ENCODE peak calls at places on chromosome 2, in nine cellular contexts. I is GM23248; Y is CD8-positive, alpha-beta memory T cell; M is Peyer's patch; H is ovary; C is neural progenitor cell; K is effector memory CD4-positive, alpha-beta T cell; V is neuronal stem cell; S is SJSA1. N is an unnamed sample. For H3K36me3, the result is how much of the 10 kb centered on the place peaks cover.

GRCh38 chr2:12844511-12844910 is 127.8 kb downstream of the TRIB2 start:
- DNase-seq in I (peak), Y (no peak), M (no peak), H (no peak), C (peak), K (no peak), V (no peak), S (no peak), N (no peak)

GRCh38 chr2:201171259-201171814 is 11.6 kb upstream of the CASP10 start:
- DNase-seq in I (no peak), Y (no peak), M (no peak), H (no peak), C (no peak), K (no peak), V (no peak), S (no peak), N (no peak)

GRCh38 chr2:191692502-191693115 is 14.7 kb downstream of the NABP1 start:
- DNase-seq in I (peak), Y (no peak), M (no peak), H (no peak), C (no peak), K (no peak), V (no peak), S (no peak), N (no peak)

GRCh38 chr2:155062250-155062985 is 363.9 kb downstream of the KCNJ3 start:
- DNase-seq in I (no peak), Y (no peak), M (no peak), H (no peak), C (no peak), K (no peak), V (no peak), S (no peak), N (no peak)

GRCh38 chr2:170084820-170085475 is 93.0 kb upstream of the MYO3B start:
- DNase-seq in I (no peak), Y (no peak), M (no peak), H (no peak), C (no peak), K (no peak), V (no peak), S (no peak), N (no peak)

GRCh38 chr2:200373973-200374416 is 67.5 kb downstream of the SPATS2L start:
- DNase-seq in I (no peak), Y (peak), M (peak), H (no peak), C (no peak), K (peak), V (no peak), S (no peak), N (no peak)

GRCh38 chr2:51711761-51712160 is 679.8 kb upstream of the NRXN1 start:
- DNase-seq in I (no peak), Y (no peak), M (no peak), H (no peak), C (no peak), K (no peak), V (no peak), S (no peak), N (no peak)

GRCh38 chr2:178499640-178500039 is 19.4 kb downstream of the PLEKHA3 start:
- DNase-seq in I (no peak), Y (no peak), M (no peak), H (no peak), C (no peak), K (no peak), V (no peak), S (no peak), N (no peak)

GRCh38 chr2:217360781-217361485 is 501.1 kb upstream of the TNP1 start:
- DNase-seq in I (peak), Y (no peak), M (no peak), H (peak), C (no peak), K (no peak), V (no peak), S (peak), N (no peak)

GRCh38 chr2:128366746-128367511 is 48.3 kb upstream of the HS6ST1 start:
- DNase-seq in I (no peak), Y (no peak), M (peak), H (no peak), C (no peak), K (no peak), V (no peak), S (no peak), N (no peak)

GRCh38 chr2:169141713-169142352 is 72.5 kb downstream of the DHRS9 start:
- DNase-seq in I (peak), Y (peak), M (peak), H (no peak), C (peak), K (peak), V (peak), S (peak), N (peak)

GRCh38 chr2:805664-806063 is 128.5 kb upstream of the TMEM18 start:
- DNase-seq in I (no peak), Y (no peak), M (no peak), H (no peak), C (no peak), K (no peak), V (no peak), S (no peak), N (no peak)

GRCh38 chr2:810397-810796 is 133.2 kb upstream of the TMEM18 start:
- DNase-seq in I (no peak), Y (no peak), M (no peak), H (no peak), C (no peak), K (no peak), V (no peak), S (no peak), N (no peak)

DNA sequence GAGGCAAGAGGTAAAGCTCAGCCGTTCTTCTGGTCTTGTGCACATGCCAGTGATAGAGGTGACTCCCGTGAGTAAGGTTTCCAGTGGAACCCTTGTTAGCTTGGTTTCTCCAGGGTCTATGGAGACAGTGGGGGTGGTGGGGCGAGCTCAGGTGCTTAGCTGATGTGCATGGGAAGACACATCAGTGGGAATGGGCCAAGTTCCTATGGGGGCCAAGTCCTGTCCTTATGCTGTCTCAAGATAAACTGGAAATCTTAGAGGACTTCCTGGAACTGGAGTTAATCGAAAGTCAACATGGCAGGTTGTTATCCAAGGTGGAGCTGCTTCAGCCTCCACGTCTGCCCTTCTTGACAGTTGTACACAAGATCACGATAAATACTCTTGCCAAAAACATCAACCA is 130.1 kb upstream of the TMEM18 start:
- DNase-seq in I (no peak), Y (no peak), M (no peak), H (no peak), C (no peak), K (no peak), V (no peak), S (no peak), N (no peak)
- H3K4me3 ChIP-seq in I (no peak), Y (no peak), M (no peak), H (no peak), C (no peak), K (no peak), V (no peak), S (no peak), N (no peak)

GRCh38 chr2:10048501-10049171 is 5.3 kb downstream of the KLF11 start:
- DNase-seq in I (peak), Y (peak), M (no peak), H (no peak), C (peak), K (no peak), V (no peak), S (peak), N (no peak)
- H3K36me3 ChIP-seq in I (under half), Y (under half), M (under half), H (under half), C (under half), K (under half), V (under half), S (half or more), N (half or more)

DNA sequence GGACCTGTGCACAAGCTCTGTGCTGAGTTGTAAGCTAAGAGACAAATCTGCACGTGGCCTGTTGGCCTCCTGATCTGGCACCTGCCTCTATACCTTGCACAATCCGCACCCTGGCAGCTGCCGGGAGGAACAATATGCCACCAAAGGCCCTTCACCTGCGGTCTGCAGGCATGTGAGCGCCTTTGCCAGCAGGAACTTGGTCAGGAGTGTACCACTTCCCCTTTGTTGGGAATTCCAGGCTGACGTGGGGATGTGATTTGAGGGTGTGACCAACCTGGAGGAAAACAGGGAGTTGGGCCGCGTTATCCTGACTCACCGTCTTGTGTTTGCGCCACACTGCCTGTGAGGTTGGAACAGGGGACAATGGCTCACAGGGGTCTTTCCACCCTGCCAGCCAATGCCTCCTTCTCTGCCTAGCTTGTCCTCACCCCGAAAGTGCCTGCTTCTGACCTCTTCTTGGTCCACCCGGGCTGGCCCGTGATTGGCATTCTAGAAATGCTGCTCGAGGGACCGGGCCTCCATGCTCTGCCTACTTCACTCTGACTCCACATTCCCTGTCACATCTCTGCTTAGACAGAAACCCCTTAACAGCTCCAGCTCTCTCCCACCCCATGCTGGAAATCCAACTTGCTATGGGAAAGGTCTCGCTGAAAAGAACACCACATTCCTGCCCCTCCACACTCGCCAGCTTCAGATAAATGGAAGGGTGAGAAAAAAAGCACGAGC is 67.1 kb upstream of the MAP4K4 start:
- DNase-seq in I (no peak), Y (no peak), M (no peak), H (no peak), C (no peak), K (no peak), V (no peak), S (no peak), N (no peak)
- H3K27ac ChIP-seq in I (no peak), Y (no peak), M (no peak), H (no peak), C (no peak), K (no peak), V (no peak), S (no peak), N (no peak)

GRCh38 chr2:85606116-85606455 is 3.6 kb upstream of the TMEM150A start:
- DNase-seq in I (no peak), Y (no peak), M (no peak), H (no peak), C (no peak), K (no peak), V (no peak), S (no peak), N (no peak)
- H3K4me3 ChIP-seq in I (peak), Y (no peak), M (no peak), H (no peak), C (no peak), K (no peak), V (no peak), S (no peak), N (no peak)

GRCh38 chr2:208252766-208253492 is 1.9 kb downstream of the IDH1 start:
- DNase-seq in I (peak), Y (no peak), M (no peak), H (no peak), C (no peak), K (no peak), V (no peak), S (no peak), N (no peak)

GRCh38 chr2:208248601-208249000 is 6.3 kb downstream of the IDH1 start:
- DNase-seq in I (no peak), Y (no peak), M (no peak), H (no peak), C (no peak), K (no peak), V (no peak), S (no peak), N (no peak)

GRCh38 chr2:208249241-208249640 is 5.6 kb downstream of the IDH1 start:
- DNase-seq in I (no peak), Y (no peak), M (no peak), H (no peak), C (no peak), K (no peak), V (no peak), S (no peak), N (no peak)

GRCh38 chr2:208251098-208251497 is 3.8 kb downstream of the IDH1 start:
- DNase-seq in I (no peak), Y (no peak), M (no peak), H (no peak), C (no peak), K (no peak), V (no peak), S (no peak), N (no peak)

GRCh38 chr2:208250401-208250800 is 4.5 kb downstream of the IDH1 start:
- DNase-seq in I (peak), Y (no peak), M (no peak), H (no peak), C (no peak), K (no peak), V (no peak), S (no peak), N (no peak)
- H3K36me3 ChIP-seq in I (under half), Y (under half), M (under half), H (under half), C (under half), K (under half), V (under half), S (under half), N (under half)

GRCh38 chr2:160165095-160165494 is 35.0 kb downstream of the ITGB6 start:
- DNase-seq in I (no peak), Y (no peak), M (no peak), H (no peak), C (no peak), K (no peak), V (no peak), S (no peak), N (no peak)

GRCh38 chr2:160169401-160169918 is 30.6 kb downstream of the ITGB6 start:
- DNase-seq in I (no peak), Y (no peak), M (no peak), H (no peak), C (no peak), K (no peak), V (no peak), S (no peak), N (no peak)

GRCh38 chr2:160168878-160169277 is 31.2 kb downstream of the ITGB6 start:
- DNase-seq in I (no peak), Y (no peak), M (no peak), H (no peak), C (no peak), K (no peak), V (no peak), S (no peak), N (no peak)

GRCh38 chr2:160167089-160167488 is 33.0 kb downstream of the ITGB6 start:
- DNase-seq in I (peak), Y (no peak), M (no peak), H (no peak), C (no peak), K (no peak), V (no peak), S (no peak), N (no peak)

DNA sequence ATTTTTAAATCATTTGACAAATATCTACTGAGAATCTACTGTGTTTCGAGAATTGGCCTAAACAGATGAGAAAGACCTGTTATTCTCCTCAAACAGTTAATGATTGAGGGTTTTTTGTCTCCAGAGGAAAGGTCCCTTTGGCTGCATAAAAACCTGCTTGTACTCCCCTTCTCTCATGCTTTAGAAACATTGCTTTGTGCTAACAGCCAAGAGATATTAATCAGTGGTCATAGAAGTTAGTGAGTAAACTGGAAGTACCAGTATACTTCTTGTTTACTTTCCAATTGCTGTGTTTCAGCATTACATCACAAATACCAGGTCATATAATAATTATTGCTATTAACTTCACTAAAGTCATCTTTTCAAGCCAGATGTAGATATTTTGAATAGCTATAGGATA is 34.1 kb downstream of the ITGB6 start:
- DNase-seq in I (no peak), Y (no peak), M (no peak), H (no peak), C (no peak), K (no peak), V (no peak), S (no peak), N (no peak)
- H3K27ac ChIP-seq in I (no peak), Y (no peak), M (no peak), H (peak), C (no peak), K (no peak), V (no peak), S (no peak), N (no peak)

DNA sequence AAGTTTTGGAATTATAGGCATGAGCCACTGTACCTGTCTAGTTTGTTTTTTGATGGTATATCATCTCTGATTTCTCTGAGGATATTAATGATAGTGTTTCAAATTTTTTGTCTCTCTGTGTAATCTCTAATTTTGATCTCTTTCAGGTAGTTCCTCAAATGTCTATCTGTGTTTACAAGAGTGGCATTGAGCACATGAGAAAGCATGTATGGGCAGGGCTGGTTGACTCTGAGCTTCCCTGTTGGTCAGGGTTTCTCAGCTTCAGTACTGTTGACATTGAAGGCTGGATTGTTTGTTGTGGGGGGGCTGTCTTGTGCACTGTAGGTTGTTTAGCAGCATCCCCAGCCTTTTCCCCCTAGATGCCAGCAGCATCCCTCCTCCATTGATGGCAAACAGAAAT is 79.9 kb downstream of the TMEM247 start:
- DNase-seq in I (no peak), Y (no peak), M (no peak), H (no peak), C (no peak), K (no peak), V (no peak), S (no peak), N (no peak)
- H3K4me3 ChIP-seq in I (no peak), Y (no peak), M (no peak), H (no peak), C (no peak), K (no peak), V (no peak), S (no peak), N (no peak)

GRCh38 chr2:238019962-238020361 is 40.8 kb upstream of the SCLY start:
- DNase-seq in I (peak), Y (no peak), M (no peak), H (no peak), C (no peak), K (no peak), V (no peak), S (no peak), N (no peak)

GRCh38 chr2:238020816-238021215 is 40.0 kb upstream of the SCLY start:
- DNase-seq in I (no peak), Y (no peak), M (no peak), H (no peak), C (no peak), K (no peak), V (no peak), S (no peak), N (no peak)

GRCh38 chr2:238013806-238014205 is 47.0 kb downstream of the UBE2F start:
- DNase-seq in I (no peak), Y (no peak), M (no peak), H (no peak), C (no peak), K (no peak), V (no peak), S (no peak), N (no peak)

GRCh38 chr2:238015705-238016104 is 45.1 kb upstream of the SCLY start:
- DNase-seq in I (no peak), Y (no peak), M (no peak), H (no peak), C (no peak), K (no peak), V (no peak), S (no peak), N (no peak)

DNA sequence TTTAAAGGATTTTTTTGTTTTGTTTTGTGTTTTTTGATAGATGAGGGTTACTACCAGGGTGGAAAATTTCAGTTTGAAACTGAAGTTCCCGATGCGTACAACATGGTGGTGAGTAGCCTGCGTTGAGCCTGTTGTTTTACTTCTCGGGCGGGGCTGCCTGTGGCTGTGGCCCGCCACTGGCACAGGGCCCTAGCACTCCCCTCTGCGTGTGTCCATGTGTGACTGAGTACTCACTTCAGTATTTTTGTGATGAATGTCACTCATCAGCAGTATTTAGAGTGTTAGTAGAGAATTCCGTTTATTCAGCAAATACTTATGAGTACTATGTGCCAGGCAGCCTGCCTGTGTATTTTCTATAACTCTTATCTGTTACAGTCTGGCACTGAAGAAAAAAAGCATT is 44.3 kb upstream of the SCLY start:
- DNase-seq in I (no peak), Y (no peak), M (no peak), H (no peak), C (no peak), K (no peak), V (no peak), S (no peak), N (no peak)
- H3K36me3 ChIP-seq in I (under half), Y (under half), M (under half), H (under half), C (under half), K (under half), V (under half), S (under half), N (under half)